ENCODE peak calls at places on chromosome 19, in five cellular contexts. H, P, B, M and W are unnamed samples.
A peak's percentile ranks its signal among the peaks of the same experiment; 100 is the strongest.

GRCh38 chr19:35141627-35142401 is 1.2 kb upstream of the FXYD7 start:
- DNase-seq in H (peak; percentile 15), P (no peak), B (no peak), M (no peak), W (no peak)

GRCh38 chr19:49658566-49659442 is 6.9 kb downstream of the IRF3 start:
- DNase-seq in H (no peak), P (no peak), B (no peak), M (no peak), W (no peak)

GRCh38 chr19:52945652-52946321 is 16.9 kb downstream of the ZNF816 start:
- DNase-seq in H (no peak), P (no peak), B (no peak), M (no peak), W (no peak)

GRCh38 chr19:14061081-14061749 is 661 bp downstream of the PALM3 start:
- DNase-seq in H (no peak), P (no peak), B (no peak), M (no peak), W (no peak)

GRCh38 chr19:55149078-55150003 is at the start of gene TNNT1:
- DNase-seq in H (no peak), P (no peak), B (no peak), M (no peak), W (no peak)

GRCh38 chr19:3523361-3524074 is 15.5 kb upstream of the TEKTIP1 start:
- DNase-seq in H (no peak), P (no peak), B (no peak), M (no peak), W (no peak)

GRCh38 chr19:5093297-5093858 is 124.5 kb downstream of the KDM4B start:
- DNase-seq in H (no peak), P (no peak), B (no peak), M (no peak), W (no peak)

GRCh38 chr19:18226956-18227780 is 930 bp upstream of the PDE4C start:
- DNase-seq in H (no peak), P (no peak), B (no peak), M (no peak), W (no peak)

GRCh38 chr19:8149261-8150094 is at the start of gene FBN3:
- DNase-seq in H (peak; percentile 8), P (no peak), B (no peak), M (no peak), W (no peak)

GRCh38 chr19:38250821-38251563 is 5.2 kb downstream of the PPP1R14A start:
- DNase-seq in H (no peak), P (peak; percentile 87), B (no peak), M (no peak), W (no peak)

GRCh38 chr19:33832633-33833032 is 36.0 kb downstream of the KCTD15 start:
- DNase-seq in H (no peak), P (no peak), B (no peak), M (no peak), W (no peak)

GRCh38 chr19:5480427-5480836 is 25.2 kb downstream of the ZNRF4 start:
- DNase-seq in H (peak; percentile 38), P (no peak), B (peak; percentile 31), M (no peak), W (no peak)

GRCh38 chr19:10514211-10515145 is 2.8 kb downstream of the S1PR5 start:
- DNase-seq in H (peak; percentile 47), P (no peak), B (no peak), M (no peak), W (no peak)

GRCh38 chr19:30061557-30062330 is 119.7 kb downstream of the URI1 start:
- DNase-seq in H (no peak), P (no peak), B (no peak), M (no peak), W (peak; percentile 49)

GRCh38 chr19:11538232-11539036 is at the start of gene CNN1:
- DNase-seq in H (no peak), P (peak; percentile 94), B (peak; percentile 68), M (no peak), W (no peak)